ENCODE peak calls at places on chromosomes 4 and X, in seven cellular contexts. B is Peyer's patch, N is mesendoderm, E is OCI-LY7, Z is H7, L is neural progenitor cell, Y is IMR-90. K is an unnamed sample.

GRCh38 chr4:47882228-47882627 is 32.2 kb downstream of the NFXL1 start:
- DNase-seq in E (no peak), L (no peak), B (no peak), N (no peak), Y (peak), Z (no peak), K (no peak)

GRCh38 chrX:21725498-21725897 is 32.4 kb downstream of the SMPX start:
- DNase-seq in Y (peak), N (peak), L (peak), B (no peak), E (no peak), Z (peak), K (no peak)

GRCh38 chrX:22399793-22400192 is 127.1 kb downstream of the CBLL2 start:
- DNase-seq in Z (no peak), E (no peak), B (no peak), N (no peak), Y (peak), L (no peak), K (no peak)

GRCh38 chrX:2703991-2704369 is 12.9 kb downstream of the CD99 start:
- DNase-seq in E (no peak), Y (no peak), Z (peak), N (peak), L (no peak), B (no peak), K (peak)

GRCh38 chr4:3010998-3011397 is 47.6 kb downstream of the GRK4 start:
- DNase-seq in B (no peak), N (no peak), Y (peak), E (no peak), Z (no peak), L (no peak), K (no peak)

GRCh38 chrX:16603822-16604221 is 46.1 kb upstream of the S100G start:
- DNase-seq in E (no peak), B (no peak), N (no peak), Z (no peak), L (no peak), Y (no peak), K (no peak)

GRCh38 chrX:25022499-25023325 is 6.9 kb upstream of the ARX start:
- DNase-seq in N (no peak), Y (no peak), B (no peak), Z (peak), E (no peak), L (peak), K (peak)

GRCh38 chr4:117577686-117578085 is 456.6 kb upstream of the NDST3 start:
- DNase-seq in Y (no peak), L (no peak), B (no peak), Z (no peak), E (no peak), N (peak), K (no peak)

GRCh38 chr4:83392562-83392961 is 57.9 kb upstream of the HPSE start:
- DNase-seq in Z (no peak), L (no peak), Y (no peak), B (no peak), N (no peak), E (no peak), K (no peak)

GRCh38 chr4:24105183-24106039 is 215.6 kb upstream of the PPARGC1A start:
- DNase-seq in B (no peak), L (no peak), N (peak), Z (no peak), E (no peak), Y (peak), K (no peak)

GRCh38 chr4:88964450-88964849 is 92.5 kb downstream of the FAM13A start:
- DNase-seq in L (no peak), B (no peak), E (no peak), N (no peak), Y (peak), Z (no peak), K (no peak)

GRCh38 chr4:40662962-40663604 is 33.4 kb upstream of the RBM47 start:
- DNase-seq in L (no peak), E (no peak), N (no peak), Y (peak), B (no peak), Z (no peak), K (no peak)

GRCh38 chr4:150207871-150208270 is 129.6 kb downstream of the DCLK2 start:
- DNase-seq in Z (no peak), N (no peak), L (peak), Y (peak), B (no peak), E (no peak), K (no peak)

GRCh38 chr4:150205016-150205415 is 126.8 kb downstream of the DCLK2 start:
- DNase-seq in Y (no peak), B (no peak), L (no peak), N (no peak), Z (no peak), E (no peak), K (no peak)

GRCh38 chr4:150206981-150207380 is 128.7 kb downstream of the DCLK2 start:
- DNase-seq in Y (no peak), N (no peak), L (no peak), B (no peak), E (no peak), Z (no peak), K (no peak)

GRCh38 chr4:150209140-150209829 is 131.0 kb downstream of the DCLK2 start:
- DNase-seq in B (peak), Z (no peak), Y (peak), N (peak), E (peak), L (peak), K (peak)

GRCh38 chr4:150206265-150206664 is 128.0 kb downstream of the DCLK2 start:
- DNase-seq in L (no peak), E (no peak), B (no peak), Y (no peak), N (peak), Z (no peak), K (no peak)
- H3K4me3 ChIP-seq in L (no peak), E (no peak), B (no peak), Y (no peak), N (no peak), Z (no peak), K (no peak)

GRCh38 chr4:73705721-73706120 is 34.6 kb upstream of the CXCL8 start:
- DNase-seq in N (no peak), E (no peak), B (no peak), L (no peak), Y (no peak), Z (no peak), K (no peak)
- H3K4me3 ChIP-seq in N (no peak), E (no peak), B (no peak), L (no peak), Y (no peak), Z (no peak), K (no peak)

GRCh38 chrX:132216283-132216682 is 3.0 kb downstream of the RAP2C start:
- DNase-seq in Y (no peak), L (no peak), Z (no peak), E (no peak), N (no peak), B (no peak), K (no peak)
- H3K4me3 ChIP-seq in Y (peak), L (peak), Z (peak), E (peak), N (no peak), B (peak), K (peak)

GRCh38 chr4:173288698-173289350 is 45.3 kb downstream of the HMGB2 start:
- DNase-seq in L (no peak), E (no peak), B (no peak), N (no peak), Z (no peak), Y (no peak), K (no peak)

GRCh38 chr4:173289351-173289725 is 44.8 kb downstream of the HMGB2 start:
- DNase-seq in Z (no peak), L (no peak), B (no peak), E (no peak), N (peak), Y (peak), K (no peak)

GRCh38 chr4:173284463-173284862 is 49.7 kb downstream of the HMGB2 start:
- DNase-seq in Y (no peak), L (no peak), E (no peak), Z (no peak), B (no peak), N (no peak), K (no peak)

GRCh38 chr4:173287486-173287885 is 46.7 kb downstream of the HMGB2 start:
- DNase-seq in N (no peak), E (no peak), Z (no peak), B (no peak), Y (no peak), L (no peak), K (no peak)

GRCh38 chr4:173288296-173288695 is 45.9 kb downstream of the HMGB2 start:
- DNase-seq in B (peak), E (peak), Y (peak), N (peak), Z (peak), L (peak), K (peak)
- H3K4me3 ChIP-seq in B (no peak), E (no peak), Y (no peak), N (no peak), Z (no peak), L (no peak), K (no peak)

GRCh38 chr4:163249042-163249441 is 82.4 kb upstream of the NAF1 start:
- DNase-seq in L (no peak), N (no peak), B (no peak), Z (no peak), E (no peak), Y (no peak), K (no peak)

GRCh38 chr4:163243297-163243981 is 76.7 kb upstream of the NAF1 start:
- DNase-seq in N (no peak), L (no peak), E (no peak), B (no peak), Y (no peak), Z (no peak), K (no peak)

DNA sequence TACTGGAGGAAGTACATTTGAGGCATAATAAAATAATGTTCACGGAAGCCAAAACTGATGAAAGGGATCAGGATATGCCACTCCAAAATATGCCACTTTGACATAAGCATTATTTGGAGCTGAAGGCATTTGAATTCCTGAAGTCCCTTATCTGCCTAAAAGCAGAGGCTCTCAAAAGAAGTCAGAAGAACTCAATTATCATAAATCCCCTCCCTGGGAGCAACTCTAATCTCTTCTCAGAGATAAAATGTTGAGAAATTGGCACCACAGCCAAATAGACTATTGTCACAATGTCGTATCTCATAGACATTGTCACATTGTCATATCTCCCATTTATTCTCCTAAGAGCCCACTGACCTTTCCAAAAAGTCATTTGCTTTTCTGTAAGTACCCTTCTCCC is 78.4 kb upstream of the NAF1 start:
- DNase-seq in Y (no peak), Z (no peak), N (peak), B (no peak), E (no peak), L (no peak), K (no peak)
- H3K4me3 ChIP-seq in Y (no peak), Z (no peak), N (no peak), B (no peak), E (no peak), L (no peak), K (peak)

GRCh38 chr4:153432971-153433752 is 33.0 kb upstream of the TMEM131L start:
- DNase-seq in B (peak), L (peak), Z (peak), N (peak), E (peak), Y (peak), K (peak)
- H3K4me3 ChIP-seq in B (peak), L (no peak), Z (no peak), N (no peak), E (peak), Y (no peak), K (no peak)

GRCh38 chr4:42618018-42618417 is 38.9 kb downstream of the ATP8A1 start:
- DNase-seq in E (no peak), Y (no peak), L (no peak), Z (no peak), N (no peak), B (peak), K (no peak)
- H3K4me3 ChIP-seq in E (no peak), Y (no peak), L (no peak), Z (no peak), N (no peak), B (no peak), K (no peak)

K was measured in endodermal cell.